ENCODE peak calls at places on chromosome 14, in nine cellular contexts. J is EH; H is stimulated activated CD8-positive, alpha-beta memory T cell treated with anti-CD3 and anti-CD28 coated beads, Interleukin-7, amount 100 ng/mL, for 1 hour; P is GM13976; T is stimulated activated CD4-positive, alpha-beta T cell treated with anti-CD3 and anti-CD28 coated beads, Interleukin-1b, Interleukin-23, amount 100 ng/mL, for 1 hour; N is naive B cell; V is testis; U is RKO; Z is NCI-H2081. D is an unnamed sample.
A peak's percentile ranks its signal among the peaks of the same experiment; 100 is the strongest.

GRCh38 chr14:73295198-73295796 is 58.0 kb downstream of the PAPLN start:
- DNase-seq in J (peak; percentile 52), H (no peak), P (peak; percentile 55), T (no peak), N (peak; percentile 46), V (peak; percentile 42), U (peak; percentile 60), Z (peak; percentile 59), D (no peak)

GRCh38 chr14:61034416-61035100 is 53.5 kb downstream of the SLC38A6 start:
- DNase-seq in J (no peak), H (no peak), P (no peak), T (no peak), N (no peak), V (no peak), U (no peak), Z (no peak), D (no peak)

GRCh38 chr14:49173765-49174373 is 412.3 kb downstream of the RPS29 start:
- DNase-seq in J (peak; percentile 46), H (no peak), P (peak; percentile 41), T (no peak), N (peak; percentile 58), V (peak; percentile 88), U (peak; percentile 82), Z (peak; percentile 79), D (peak; percentile 53)

GRCh38 chr14:103697196-103697595 is 18.1 kb downstream of the XRCC3 start:
- DNase-seq in J (no peak), H (no peak), P (no peak), T (no peak), N (no peak), V (no peak), U (no peak), Z (no peak), D (no peak)

GRCh38 chr14:71620401-71620800 is 311.8 kb upstream of the RGS6 start:
- DNase-seq in J (peak; percentile 74), H (no peak), P (no peak), T (no peak), N (no peak), V (no peak), U (peak; percentile 71), Z (no peak), D (no peak)

GRCh38 chr14:96129128-96129736 is 75.4 kb upstream of the BDKRB2 start:
- DNase-seq in J (no peak), H (no peak), P (no peak), T (no peak), N (no peak), V (no peak), U (no peak), Z (no peak), D (no peak)

GRCh38 chr14:56905282-56905681 is 95.0 kb upstream of the OTX2 start:
- DNase-seq in J (no peak), H (no peak), P (no peak), T (no peak), N (no peak), V (no peak), U (no peak), Z (no peak), D (no peak)

GRCh38 chr14:100313464-100314230 is 7.4 kb upstream of the SLC25A29 start:
- DNase-seq in J (no peak), H (no peak), P (no peak), T (no peak), N (no peak), V (no peak), U (no peak), Z (no peak), D (no peak)

GRCh38 chr14:75456069-75457023 is 28.5 kb downstream of the JDP2 start:
- DNase-seq in J (no peak), H (no peak), P (no peak), T (no peak), N (no peak), V (no peak), U (no peak), Z (no peak), D (no peak)

GRCh38 chr14:74566174-74567125 is 45.6 kb downstream of the LTBP2 start:
- DNase-seq in J (peak; percentile 13), H (no peak), P (no peak), T (no peak), N (no peak), V (no peak), U (no peak), Z (no peak), D (no peak)